ENCODE peak calls at places on chromosome 4, in eight cellular contexts. One of them, this sample, is unnamed.

GRCh38 chr4:7842384-7843279 is 97.0 kb downstream of the AFAP1 start:
- DNase-seq in HFF-Myc: peak
- DNase-seq in GM23338: no peak
- DNase-seq in heart left ventricle: peak
- DNase-seq in cardiac muscle cell: no peak
- DNase-seq in ascending aorta: peak
- DNase-seq in tibial nerve: no peak
- DNase-seq in progenitor cell of endocrine pancreas: no peak
- DNase-seq in this sample: no peak

GRCh38 chr4:891747-892146 is 40.4 kb downstream of the GAK start:
- DNase-seq in tibial nerve: no peak
- DNase-seq in cardiac muscle cell: peak
- DNase-seq in progenitor cell of endocrine pancreas: no peak
- DNase-seq in ascending aorta: no peak
- DNase-seq in heart left ventricle: no peak
- DNase-seq in HFF-Myc: no peak
- DNase-seq in GM23338: peak
- DNase-seq in this sample: no peak

GRCh38 chr4:140096921-140097320 is 57.1 kb downstream of the MAML3 start:
- DNase-seq in tibial nerve: no peak
- DNase-seq in HFF-Myc: no peak
- DNase-seq in cardiac muscle cell: no peak
- DNase-seq in heart left ventricle: no peak
- DNase-seq in progenitor cell of endocrine pancreas: no peak
- DNase-seq in ascending aorta: no peak
- DNase-seq in GM23338: no peak
- DNase-seq in this sample: no peak

GRCh38 chr4:9987749-9988346 is 33.4 kb downstream of the SLC2A9 start:
- DNase-seq in ascending aorta: no peak
- DNase-seq in heart left ventricle: no peak
- DNase-seq in cardiac muscle cell: no peak
- DNase-seq in GM23338: no peak
- DNase-seq in HFF-Myc: no peak
- DNase-seq in tibial nerve: no peak
- DNase-seq in progenitor cell of endocrine pancreas: no peak
- DNase-seq in this sample: no peak

GRCh38 chr4:147981305-147981704 is 249.4 kb downstream of the ARHGAP10 start:
- DNase-seq in progenitor cell of endocrine pancreas: no peak
- DNase-seq in cardiac muscle cell: no peak
- DNase-seq in heart left ventricle: no peak
- DNase-seq in tibial nerve: no peak
- DNase-seq in ascending aorta: no peak
- DNase-seq in HFF-Myc: no peak
- DNase-seq in GM23338: no peak
- DNase-seq in this sample: no peak

GRCh38 chr4:16125571-16126445 is 42.0 kb upstream of the PROM1 start:
- DNase-seq in ascending aorta: no peak
- DNase-seq in HFF-Myc: no peak
- DNase-seq in heart left ventricle: no peak
- DNase-seq in GM23338: peak
- DNase-seq in progenitor cell of endocrine pancreas: no peak
- DNase-seq in cardiac muscle cell: no peak
- DNase-seq in tibial nerve: no peak
- DNase-seq in this sample: no peak

GRCh38 chr4:53459548-53459947 is 82.1 kb downstream of the FIP1L1 start:
- DNase-seq in cardiac muscle cell: peak
- DNase-seq in heart left ventricle: no peak
- DNase-seq in tibial nerve: no peak
- DNase-seq in HFF-Myc: no peak
- DNase-seq in ascending aorta: no peak
- DNase-seq in GM23338: no peak
- DNase-seq in progenitor cell of endocrine pancreas: no peak
- DNase-seq in this sample: no peak

GRCh38 chr4:83905952-83906351 is 370.0 kb downstream of the GPAT3 start:
- DNase-seq in HFF-Myc: no peak
- DNase-seq in tibial nerve: no peak
- DNase-seq in GM23338: peak
- DNase-seq in cardiac muscle cell: peak
- DNase-seq in heart left ventricle: no peak
- DNase-seq in progenitor cell of endocrine pancreas: peak
- DNase-seq in ascending aorta: no peak
- DNase-seq in this sample: no peak

GRCh38 chr4:120857312-120857711 is 65.2 kb downstream of the PRDM5 start:
- DNase-seq in tibial nerve: no peak
- DNase-seq in ascending aorta: no peak
- DNase-seq in GM23338: no peak
- DNase-seq in HFF-Myc: no peak
- DNase-seq in progenitor cell of endocrine pancreas: no peak
- DNase-seq in heart left ventricle: no peak
- DNase-seq in cardiac muscle cell: no peak
- DNase-seq in this sample: no peak

GRCh38 chr4:143286058-143286457 is 50.6 kb upstream of the GAB1 start:
- DNase-seq in tibial nerve: no peak
- DNase-seq in cardiac muscle cell: no peak
- DNase-seq in ascending aorta: no peak
- DNase-seq in HFF-Myc: no peak
- DNase-seq in progenitor cell of endocrine pancreas: no peak
- DNase-seq in GM23338: no peak
- DNase-seq in heart left ventricle: no peak
- DNase-seq in this sample: no peak

GRCh38 chr4:142341286-142341685 is 504.8 kb downstream of the INPP4B start:
- DNase-seq in ascending aorta: no peak
- DNase-seq in progenitor cell of endocrine pancreas: no peak
- DNase-seq in HFF-Myc: no peak
- DNase-seq in heart left ventricle: no peak
- DNase-seq in GM23338: no peak
- DNase-seq in tibial nerve: no peak
- DNase-seq in cardiac muscle cell: no peak
- DNase-seq in this sample: no peak

GRCh38 chr4:110245567-110245966 is 47.2 kb upstream of the ELOVL6 start:
- DNase-seq in heart left ventricle: no peak
- DNase-seq in tibial nerve: no peak
- DNase-seq in progenitor cell of endocrine pancreas: no peak
- DNase-seq in GM23338: no peak
- DNase-seq in cardiac muscle cell: no peak
- DNase-seq in HFF-Myc: peak
- DNase-seq in ascending aorta: no peak
- DNase-seq in this sample: no peak

GRCh38 chr4:2081540-2081939 is 22.4 kb downstream of the NAT8L start:
- DNase-seq in cardiac muscle cell: no peak
- DNase-seq in heart left ventricle: no peak
- DNase-seq in progenitor cell of endocrine pancreas: no peak
- DNase-seq in ascending aorta: peak
- DNase-seq in HFF-Myc: no peak
- DNase-seq in tibial nerve: no peak
- DNase-seq in GM23338: no peak
- DNase-seq in this sample: no peak

GRCh38 chr4:26861434-26862186 is 969 bp downstream of the STIM2 start:
- DNase-seq in ascending aorta: peak
- DNase-seq in progenitor cell of endocrine pancreas: peak
- DNase-seq in HFF-Myc: no peak
- DNase-seq in GM23338: peak
- DNase-seq in heart left ventricle: peak
- DNase-seq in tibial nerve: peak
- DNase-seq in cardiac muscle cell: peak
- DNase-seq in this sample: peak

GRCh38 chr4:181897935-181898334 is 345.3 kb upstream of the TENM3 start:
- DNase-seq in tibial nerve: no peak
- DNase-seq in ascending aorta: no peak
- DNase-seq in progenitor cell of endocrine pancreas: no peak
- DNase-seq in heart left ventricle: no peak
- DNase-seq in GM23338: no peak
- DNase-seq in HFF-Myc: no peak
- DNase-seq in cardiac muscle cell: no peak
- DNase-seq in this sample: no peak

GRCh38 chr4:180828455-180829018 is 1414.7 kb upstream of the TENM3 start:
- DNase-seq in progenitor cell of endocrine pancreas: no peak
- DNase-seq in HFF-Myc: peak
- DNase-seq in heart left ventricle: no peak
- DNase-seq in tibial nerve: no peak
- DNase-seq in GM23338: peak
- DNase-seq in ascending aorta: no peak
- DNase-seq in cardiac muscle cell: peak
- DNase-seq in this sample: peak

GRCh38 chr4:7322166-7322991 is 112.4 kb downstream of the PSAPL1 start:
- DNase-seq in heart left ventricle: no peak
- DNase-seq in HFF-Myc: no peak
- DNase-seq in cardiac muscle cell: peak
- DNase-seq in tibial nerve: no peak
- DNase-seq in progenitor cell of endocrine pancreas: no peak
- DNase-seq in GM23338: peak
- DNase-seq in ascending aorta: no peak
- DNase-seq in this sample: no peak

GRCh38 chr4:149735796-149736195 is 79.8 kb downstream of the IQCM start:
- DNase-seq in ascending aorta: no peak
- DNase-seq in GM23338: no peak
- DNase-seq in HFF-Myc: no peak
- DNase-seq in heart left ventricle: no peak
- DNase-seq in cardiac muscle cell: no peak
- DNase-seq in progenitor cell of endocrine pancreas: no peak
- DNase-seq in tibial nerve: no peak
- DNase-seq in this sample: peak
- TF ChIP-seq CTCF in ascending aorta: no peak
- TF ChIP-seq CTCF in GM23338: no peak
- TF ChIP-seq CTCF in HFF-Myc: no peak
- TF ChIP-seq CTCF in heart left ventricle: no peak
- TF ChIP-seq CTCF in cardiac muscle cell: no peak
- TF ChIP-seq CTCF in progenitor cell of endocrine pancreas: no peak
- TF ChIP-seq CTCF in tibial nerve: no peak
- TF ChIP-seq CTCF in this sample: no peak

GRCh38 chr4:184457530-184458249 is 16.7 kb downstream of the IRF2 start:
- DNase-seq in heart left ventricle: no peak
- DNase-seq in GM23338: no peak
- DNase-seq in tibial nerve: no peak
- DNase-seq in progenitor cell of endocrine pancreas: no peak
- DNase-seq in HFF-Myc: no peak
- DNase-seq in cardiac muscle cell: no peak
- DNase-seq in ascending aorta: no peak
- DNase-seq in this sample: no peak
- TF ChIP-seq CTCF in heart left ventricle: no peak
- TF ChIP-seq CTCF in GM23338: no peak
- TF ChIP-seq CTCF in tibial nerve: no peak
- TF ChIP-seq CTCF in progenitor cell of endocrine pancreas: no peak
- TF ChIP-seq CTCF in HFF-Myc: no peak
- TF ChIP-seq CTCF in cardiac muscle cell: no peak
- TF ChIP-seq CTCF in ascending aorta: no peak
- TF ChIP-seq CTCF in this sample: no peak

GRCh38 chr4:169068423-169068822 is 58.4 kb upstream of the CBR4 start:
- DNase-seq in ascending aorta: no peak
- DNase-seq in HFF-Myc: no peak
- DNase-seq in progenitor cell of endocrine pancreas: no peak
- DNase-seq in tibial nerve: no peak
- DNase-seq in heart left ventricle: no peak
- DNase-seq in GM23338: no peak
- DNase-seq in cardiac muscle cell: no peak
- DNase-seq in this sample: peak
- TF ChIP-seq CTCF in ascending aorta: no peak
- TF ChIP-seq CTCF in HFF-Myc: no peak
- TF ChIP-seq CTCF in progenitor cell of endocrine pancreas: no peak
- TF ChIP-seq CTCF in tibial nerve: no peak
- TF ChIP-seq CTCF in heart left ventricle: no peak
- TF ChIP-seq CTCF in GM23338: no peak
- TF ChIP-seq CTCF in cardiac muscle cell: no peak
- TF ChIP-seq CTCF in this sample: no peak

DNA sequence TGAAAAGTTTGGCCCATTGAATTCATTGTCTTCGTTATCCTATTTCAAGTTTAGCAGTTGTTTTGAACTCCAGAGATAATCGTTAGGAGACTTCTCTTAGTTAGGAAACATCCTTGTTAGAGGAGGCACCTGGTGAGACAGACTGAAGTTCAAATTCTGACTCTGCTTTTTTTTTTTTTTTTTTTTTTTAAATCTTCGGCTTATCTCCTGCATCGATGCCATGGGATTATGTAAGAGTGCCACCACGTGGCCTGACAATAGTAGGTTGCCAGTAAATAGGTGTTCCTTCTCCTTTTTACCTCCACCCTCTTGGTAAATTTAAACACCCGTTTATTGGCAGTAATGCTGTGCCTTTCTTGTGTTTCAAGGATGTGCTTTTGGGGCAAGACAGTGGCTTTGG is 149.3 kb downstream of the SOWAHB start:
- DNase-seq in progenitor cell of endocrine pancreas: no peak
- DNase-seq in heart left ventricle: no peak
- DNase-seq in cardiac muscle cell: no peak
- DNase-seq in HFF-Myc: no peak
- DNase-seq in tibial nerve: no peak
- DNase-seq in ascending aorta: no peak
- DNase-seq in GM23338: peak
- DNase-seq in this sample: peak
- TF ChIP-seq CTCF in progenitor cell of endocrine pancreas: peak
- TF ChIP-seq CTCF in heart left ventricle: peak
- TF ChIP-seq CTCF in cardiac muscle cell: peak
- TF ChIP-seq CTCF in HFF-Myc: peak
- TF ChIP-seq CTCF in tibial nerve: no peak
- TF ChIP-seq CTCF in ascending aorta: peak
- TF ChIP-seq CTCF in GM23338: peak
- TF ChIP-seq CTCF in this sample: no peak

GRCh38 chr4:52103314-52103713 is 52.2 kb downstream of the SPATA18 start:
- DNase-seq in progenitor cell of endocrine pancreas: no peak
- DNase-seq in tibial nerve: no peak
- DNase-seq in GM23338: peak
- DNase-seq in cardiac muscle cell: peak
- DNase-seq in HFF-Myc: no peak
- DNase-seq in heart left ventricle: no peak
- DNase-seq in ascending aorta: no peak
- DNase-seq in this sample: no peak
- TF ChIP-seq CTCF in progenitor cell of endocrine pancreas: peak
- TF ChIP-seq CTCF in tibial nerve: peak
- TF ChIP-seq CTCF in GM23338: peak
- TF ChIP-seq CTCF in cardiac muscle cell: peak
- TF ChIP-seq CTCF in HFF-Myc: peak
- TF ChIP-seq CTCF in heart left ventricle: peak
- TF ChIP-seq CTCF in ascending aorta: no peak
- TF ChIP-seq CTCF in this sample: no peak

DNA sequence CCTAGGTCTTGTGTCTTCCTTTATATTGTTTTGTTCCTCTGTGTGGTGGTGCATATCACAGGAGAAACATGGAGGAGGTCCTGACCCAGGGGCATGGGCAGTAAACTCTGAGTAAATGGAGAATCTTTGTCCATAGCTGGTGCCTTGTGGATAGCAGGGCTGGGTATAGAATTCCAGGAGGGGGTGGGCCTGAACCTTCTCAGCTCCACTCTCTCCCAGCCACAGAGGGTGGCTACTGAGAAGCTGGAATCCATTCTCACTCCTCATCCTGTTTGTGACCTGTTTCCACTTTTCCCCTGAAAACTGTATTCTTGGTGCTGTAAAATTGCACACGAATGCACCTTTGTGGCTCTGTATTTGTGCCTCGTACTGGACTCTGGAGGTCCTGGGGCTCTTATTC is 47.7 kb upstream of the ADRA2C start:
- DNase-seq in tibial nerve: no peak
- DNase-seq in GM23338: no peak
- DNase-seq in cardiac muscle cell: no peak
- DNase-seq in heart left ventricle: no peak
- DNase-seq in ascending aorta: no peak
- DNase-seq in progenitor cell of endocrine pancreas: no peak
- DNase-seq in HFF-Myc: no peak
- DNase-seq in this sample: no peak
- TF ChIP-seq CTCF in tibial nerve: no peak
- TF ChIP-seq CTCF in GM23338: no peak
- TF ChIP-seq CTCF in cardiac muscle cell: no peak
- TF ChIP-seq CTCF in heart left ventricle: no peak
- TF ChIP-seq CTCF in ascending aorta: no peak
- TF ChIP-seq CTCF in progenitor cell of endocrine pancreas: no peak
- TF ChIP-seq CTCF in HFF-Myc: no peak
- TF ChIP-seq CTCF in this sample: no peak

This sample was measured in Calu3.